ENCODE peak calls at places on chromosomes 2 and 18, in seven cellular contexts. H is suprapubic skin; J is tibial artery; Y is naive thymus-derived CD4-positive, alpha-beta T cell; F is effector memory CD4-positive, alpha-beta T cell; G is esophagus squamous epithelium; A is adrenal gland. B is an unnamed sample.

GRCh38 chr2:47075361-47076125 is 79.6 kb downstream of the STPG4 start:
- DNase-seq in H (no peak), J (no peak), Y (no peak), F (no peak), G (no peak), A (no peak), B (no peak)

GRCh38 chr2:84197901-84198300 is 261.2 kb downstream of the SUCLG1 start:
- DNase-seq in H (no peak), J (no peak), Y (no peak), F (no peak), G (no peak), A (no peak), B (no peak)

GRCh38 chr2:9174771-9175441 is 31.7 kb upstream of the ASAP2 start:
- DNase-seq in H (no peak), J (no peak), Y (no peak), F (no peak), G (no peak), A (no peak), B (no peak)

GRCh38 chr2:675051-675450 is 2.2 kb downstream of the TMEM18 start:
- DNase-seq in H (no peak), J (no peak), Y (no peak), F (no peak), G (no peak), A (no peak), B (no peak)

GRCh38 chr2:157786663-157787363 is 89.3 kb downstream of the ACVR1 start:
- DNase-seq in H (no peak), J (no peak), Y (no peak), F (no peak), G (no peak), A (no peak), B (no peak)

GRCh38 chr2:217223222-217223930 is 363.5 kb upstream of the TNP1 start:
- DNase-seq in H (no peak), J (peak; percentile 33), Y (peak; percentile 60), F (no peak), G (no peak), A (peak; percentile 48), B (no peak)

GRCh38 chr2:165795011-165795410 is 964 bp upstream of the GALNT3 start:
- DNase-seq in H (no peak), J (no peak), Y (no peak), F (no peak), G (no peak), A (no peak), B (no peak)

GRCh38 chr2:45649457-45649854 is 2.0 kb upstream of the PRKCE start:
- DNase-seq in H (no peak), J (no peak), Y (no peak), F (no peak), G (no peak), A (no peak), B (no peak)

GRCh38 chr2:219469186-219469724 is 29.4 kb upstream of the GMPPA start:
- DNase-seq in H (no peak), J (no peak), Y (no peak), F (no peak), G (no peak), A (peak; percentile 33), B (no peak)

GRCh38 chr18:12882416-12882815 is 1.6 kb downstream of the PTPN2 start:
- DNase-seq in H (no peak), J (no peak), Y (no peak), F (no peak), G (no peak), A (no peak), B (no peak)

GRCh38 chr2:211816739-211817138 is 721.9 kb downstream of the ERBB4 start:
- DNase-seq in H (no peak), J (no peak), Y (no peak), F (no peak), G (no peak), A (no peak), B (no peak)

GRCh38 chr2:100013892-100014677 is 128.3 kb downstream of the AFF3 start:
- DNase-seq in H (no peak), J (peak; percentile 49), Y (no peak), F (no peak), G (no peak), A (peak; percentile 87), B (no peak)

GRCh38 chr2:32947076-32947483 is 327 bp downstream of the LTBP1 start:
- DNase-seq in H (no peak), J (no peak), Y (no peak), F (no peak), G (no peak), A (peak; percentile 13), B (no peak)

GRCh38 chr18:74899554-74899953 is 301.9 kb downstream of the ZNF407 start:
- DNase-seq in H (no peak), J (peak; percentile 31), Y (no peak), F (no peak), G (no peak), A (peak; percentile 16), B (no peak)

GRCh38 chr2:158187908-158188307 is 86.2 kb downstream of the UPP2 start:
- DNase-seq in H (no peak), J (no peak), Y (no peak), F (no peak), G (no peak), A (no peak), B (no peak)

GRCh38 chr18:79851981-79852380 is 54.2 kb downstream of the KCNG2 start:
- DNase-seq in H (no peak), J (no peak), Y (no peak), F (no peak), G (no peak), A (no peak), B (no peak)

GRCh38 chr2:10668402-10669012 is 21.3 kb downstream of the NOL10 start:
- DNase-seq in H (no peak), J (no peak), Y (no peak), F (no peak), G (no peak), A (no peak), B (no peak)

GRCh38 chr18:34631071-34631470 is 79.0 kb upstream of the DTNA start:
- DNase-seq in H (no peak), J (no peak), Y (no peak), F (no peak), G (no peak), A (no peak), B (no peak)

DNA sequence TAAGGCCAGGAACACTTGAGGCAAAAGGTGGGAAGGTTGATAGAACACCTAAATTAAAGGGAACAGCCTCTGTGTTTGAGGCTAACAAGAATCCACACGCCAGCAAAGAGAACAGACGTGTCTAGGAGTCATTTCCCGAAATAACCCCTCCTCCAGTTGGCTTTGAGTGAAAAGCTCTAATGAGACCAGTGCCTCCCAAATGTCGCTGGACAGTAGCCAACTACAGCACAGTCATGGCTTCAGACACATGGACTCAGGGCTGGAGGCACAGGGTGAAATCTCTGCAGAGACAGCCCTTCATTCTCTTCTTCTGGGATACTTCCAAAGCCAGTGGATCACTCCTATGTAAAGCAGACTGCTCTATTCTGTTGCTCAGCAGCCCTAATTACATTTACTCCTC is 49.6 kb downstream of the SOWAHC start:
- DNase-seq in H (no peak), J (peak; percentile 48), Y (no peak), F (no peak), G (no peak), A (peak; percentile 66), B (no peak)
- H3K27ac ChIP-seq in H (peak overlapping the region; percentile 38), J (no peak overlapping the region), Y (no peak overlapping the region), F (no peak overlapping the region), G (peak overlapping the region; percentile 66), A (no peak overlapping the region), B (no peak overlapping the region)

GRCh38 chr2:213242653-213243052 is 41.6 kb upstream of the SPAG16 start:
- DNase-seq in H (no peak), J (no peak), Y (no peak), F (no peak), G (no peak), A (no peak), B (no peak)
- H3K9me3 ChIP-seq in H (no peaks in the 10 kb centered on the region), J (no peaks in the 10 kb centered on the region), Y (no peaks in the 10 kb centered on the region), F (no peaks in the 10 kb centered on the region), G (no peaks in the 10 kb centered on the region), A (no peaks in the 10 kb centered on the region), B (no peaks in the 10 kb centered on the region)

GRCh38 chr2:69796199-69796598 is 33.3 kb upstream of the GMCL1 start:
- DNase-seq in H (no peak), J (no peak), Y (no peak), F (no peak), G (no peak), A (no peak), B (no peak)

GRCh38 chr2:69798466-69798908 is 31.0 kb upstream of the GMCL1 start:
- DNase-seq in H (peak; percentile 66), J (peak; percentile 47), Y (no peak), F (no peak), G (no peak), A (peak; percentile 37), B (no peak)

GRCh38 chr2:69798909-69799526 is 30.4 kb upstream of the GMCL1 start:
- DNase-seq in H (no peak), J (no peak), Y (no peak), F (no peak), G (no peak), A (no peak), B (no peak)

GRCh38 chr2:69797235-69797634 is 32.2 kb upstream of the GMCL1 start:
- DNase-seq in H (no peak), J (no peak), Y (no peak), F (no peak), G (no peak), A (no peak), B (no peak)

DNA sequence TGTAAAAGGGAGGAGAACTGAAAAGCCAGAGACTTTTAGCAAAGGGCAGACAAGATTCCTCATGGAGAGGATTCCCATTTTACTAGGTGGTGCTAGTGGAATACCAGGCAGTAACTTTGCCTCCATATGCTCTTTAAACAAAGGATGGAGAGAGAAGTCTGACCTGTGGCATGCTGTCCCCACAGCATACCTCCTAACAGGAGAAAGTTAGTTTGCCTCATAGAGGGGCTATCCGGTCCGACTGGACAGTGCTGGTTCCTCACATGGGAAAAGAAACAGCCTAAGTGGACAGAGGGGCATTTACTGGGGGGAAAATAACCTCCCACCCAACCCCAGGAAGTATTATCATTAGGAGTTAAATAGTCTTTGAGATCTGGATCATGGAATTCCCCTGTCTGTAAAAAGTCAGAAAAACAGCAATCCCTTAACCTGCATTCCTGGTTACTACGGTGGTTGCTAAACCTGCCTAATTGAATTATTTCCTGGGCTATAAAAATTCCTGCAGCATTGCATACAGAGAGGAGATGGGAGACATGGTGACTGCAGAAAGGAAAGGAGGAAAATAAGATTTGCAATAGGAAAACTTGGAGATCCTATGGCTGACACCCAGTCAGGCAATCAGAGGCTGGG is 31.5 kb upstream of the GMCL1 start:
- DNase-seq in H (no peak), J (no peak), Y (no peak), F (no peak), G (no peak), A (no peak), B (no peak)
- H3K27ac ChIP-seq in H (peak overlapping the region; percentile 61), J (peak overlapping the region; percentile 80), Y (no peak overlapping the region), F (no peak overlapping the region), G (peak overlapping the region; percentile 71), A (peak overlapping the region; percentile 35), B (no peak overlapping the region)

DNA sequence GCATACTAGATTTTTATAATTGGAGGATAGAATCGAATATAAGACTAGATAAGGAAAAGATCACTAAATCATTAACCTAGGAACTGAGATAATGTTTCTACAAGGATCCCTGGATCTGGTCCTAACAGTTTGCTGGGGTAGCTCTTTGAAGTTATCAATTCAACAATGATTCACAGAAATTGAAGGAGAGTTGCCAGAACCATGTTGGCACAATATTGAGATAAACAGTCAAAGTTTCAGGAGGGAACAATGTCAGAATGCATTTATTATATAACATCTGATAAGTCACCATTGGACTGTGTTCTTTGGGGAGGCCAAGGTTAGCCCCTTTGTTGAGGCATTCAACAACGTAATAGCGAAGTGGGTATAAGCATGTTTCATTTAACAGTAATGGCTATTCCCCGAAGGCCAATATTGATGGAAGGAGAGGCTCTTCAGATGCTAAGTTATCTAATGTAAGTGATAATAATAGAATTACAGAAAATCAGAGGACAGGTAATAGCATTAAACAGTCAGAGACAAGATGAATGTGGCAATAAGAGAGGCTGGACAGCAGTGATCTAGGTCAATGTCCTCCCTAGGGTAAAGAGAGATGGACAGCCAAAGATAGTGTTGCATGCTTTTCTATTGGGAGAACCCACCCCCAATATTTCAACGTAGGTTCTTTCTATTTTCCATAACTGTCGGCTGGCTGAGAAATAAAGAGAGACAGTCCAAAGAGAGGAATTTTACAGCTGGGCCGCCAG is 604.8 kb upstream of the GYPC start:
- DNase-seq in H (no peak), J (no peak), Y (no peak), F (no peak), G (no peak), A (no peak), B (no peak)
- H3K9me3 ChIP-seq in H (peaks cover 20% of the 10 kb centered on the region), J (no peaks in the 10 kb centered on the region), Y (no peaks in the 10 kb centered on the region), F (no peaks in the 10 kb centered on the region), G (no peaks in the 10 kb centered on the region), A (no peaks in the 10 kb centered on the region), B (no peaks in the 10 kb centered on the region)